ENCODE peak calls at places on chromosomes 3 and 15, in seven cellular contexts. Q is endodermal cell, R is PC-9, P is adrenal gland, I is astrocyte of the spinal cord, E is B cell, J is MCF 10A. S is an unnamed sample.

GRCh38 chr3:50193746-50194127 is 2.3 kb downstream of the GNAT1 start:
- DNase-seq in Q (no peak), R (no peak), P (no peak), I (no peak), E (no peak), J (no peak), S (no peak)

GRCh38 chr3:175489406-175489805 is 630.3 kb downstream of the NAALADL2 start:
- DNase-seq in Q (no peak), R (no peak), P (no peak), I (no peak), E (no peak), J (no peak), S (no peak)

GRCh38 chr3:42655331-42655888 is 1.9 kb downstream of the ZBTB47 start:
- DNase-seq in Q (no peak), R (no peak), P (no peak), I (no peak), E (no peak), J (no peak), S (no peak)

GRCh38 chr15:31397851-31398661 is 71.4 kb downstream of the KLF13 start:
- DNase-seq in Q (peak; percentile 56), R (no peak), P (no peak), I (no peak), E (no peak), J (peak; percentile 57), S (no peak)

GRCh38 chr15:70426065-70426821 is 328.5 kb upstream of the TLE3 start:
- DNase-seq in Q (no peak), R (peak; percentile 54), P (no peak), I (peak; percentile 40), E (no peak), J (peak; percentile 59), S (no peak)

GRCh38 chr3:131067983-131068382 is 41.3 kb downstream of the NEK11 start:
- DNase-seq in Q (no peak), R (no peak), P (no peak), I (no peak), E (no peak), J (no peak), S (no peak)

GRCh38 chr3:153001428-153001827 is 160.6 kb upstream of the RAP2B start:
- DNase-seq in Q (no peak), R (no peak), P (no peak), I (no peak), E (no peak), J (no peak), S (no peak)

GRCh38 chr3:101851833-101852232 is 2.5 kb downstream of the NFKBIZ start:
- DNase-seq in Q (no peak), R (no peak), P (no peak), I (no peak), E (no peak), J (no peak), S (no peak)

DNA sequence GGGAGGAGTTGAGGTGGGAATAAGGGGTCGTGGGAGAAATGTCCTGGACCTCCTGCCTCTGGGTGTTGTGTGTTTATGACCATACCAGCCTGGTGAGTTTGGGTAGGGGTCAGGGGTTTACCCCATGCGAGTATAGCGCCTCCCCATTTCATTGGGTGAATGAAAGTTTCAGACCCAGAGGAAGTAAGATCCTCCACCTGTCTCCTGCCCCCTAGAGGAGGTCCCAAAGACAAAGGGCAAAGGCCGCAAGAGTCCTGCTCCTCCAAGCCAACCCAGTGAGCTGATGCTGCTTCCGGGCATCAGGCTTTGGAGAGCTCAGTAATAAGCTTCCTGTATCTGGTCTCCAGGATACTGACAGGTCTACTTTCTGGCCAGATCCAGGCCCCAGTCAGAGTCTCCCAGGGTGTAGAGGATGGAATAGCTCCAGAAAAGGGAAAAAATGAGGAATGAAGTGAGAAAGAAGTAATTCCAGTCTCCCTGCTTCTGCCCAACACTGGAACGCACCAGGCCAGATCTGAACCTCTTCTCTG is 6.4 kb upstream of the TBC1D21 start:
- DNase-seq in Q (peak; percentile 89), R (no peak), P (no peak), I (no peak), E (no peak), J (no peak), S (no peak)
- TF ChIP-seq CTCF in Q (peak; percentile 76), R (no peak), P (no peak), I (no peak), E (no peak), J (no peak), S (no peak)

DNA sequence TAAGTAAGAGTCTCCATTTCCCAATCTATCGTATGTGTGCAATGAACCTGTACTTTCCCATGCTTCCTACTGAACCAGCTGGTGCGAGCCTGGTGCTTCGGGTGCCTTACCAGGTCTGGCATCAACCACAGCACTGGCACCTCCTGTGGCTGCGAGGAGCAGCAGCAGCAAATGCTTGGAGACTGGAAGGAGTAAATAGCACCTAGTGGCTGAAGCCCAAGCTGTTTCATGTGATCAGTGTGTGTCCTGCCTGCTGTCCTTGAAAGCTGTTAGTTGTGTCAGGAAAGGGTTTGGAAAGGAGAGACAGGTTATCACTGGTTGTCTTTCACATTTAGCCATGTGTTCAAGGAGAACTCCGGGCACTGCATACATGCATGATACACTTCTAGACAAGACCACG is 31.8 kb downstream of the PCOLCE2 start:
- DNase-seq in Q (peak; percentile 87), R (no peak), P (peak; percentile 48), I (no peak), E (no peak), J (peak; percentile 66), S (no peak)
- TF ChIP-seq CTCF in Q (peak; percentile 79), R (no peak), P (no peak), I (no peak), E (no peak), J (peak; percentile 29), S (no peak)

GRCh38 chr3:80606073-80606472 is 838.3 kb upstream of the ROBO1 start:
- DNase-seq in Q (no peak), R (no peak), P (no peak), I (no peak), E (no peak), J (peak; percentile 1), S (no peak)
- TF ChIP-seq CTCF in Q (peak; percentile 53), R (no peak), P (no peak), I (no peak), E (no peak), J (no peak), S (no peak)

DNA sequence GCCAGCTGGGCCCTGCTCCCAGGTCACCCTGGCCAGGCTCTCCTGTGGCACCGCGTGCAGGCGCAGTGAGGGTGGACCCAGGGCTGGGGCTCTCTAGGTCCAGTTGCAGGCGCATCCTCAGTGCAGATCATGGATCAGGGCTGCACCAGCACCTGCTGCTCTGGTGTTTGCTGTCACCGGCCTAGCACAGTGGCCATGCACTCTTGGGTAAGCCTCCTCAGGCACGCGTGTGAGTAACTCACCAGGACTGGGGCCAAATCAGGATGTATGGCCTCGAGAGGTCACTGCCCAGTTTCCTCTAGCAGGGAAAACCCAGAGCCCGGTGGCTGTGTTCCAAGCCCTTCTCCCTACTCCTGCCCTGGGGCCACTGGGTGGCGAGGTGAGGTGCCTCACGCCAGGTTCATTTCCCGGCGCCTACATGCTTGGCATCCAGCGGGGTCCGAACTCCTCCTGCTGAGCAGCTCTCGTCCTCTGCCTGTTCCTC is 45.5 kb upstream of the SLC41A3 start:
- DNase-seq in Q (peak; percentile 38), R (peak; percentile 91), P (peak; percentile 89), I (no peak), E (no peak), J (peak; percentile 95), S (no peak)
- TF ChIP-seq CTCF in Q (no peak), R (peak; percentile 24), P (no peak), I (no peak), E (no peak), J (no peak), S (no peak)

GRCh38 chr15:51634591-51635198 is 12.1 kb upstream of the DMXL2 start:
- DNase-seq in Q (no peak), R (no peak), P (no peak), I (no peak), E (no peak), J (no peak), S (peak; percentile 51)
- TF ChIP-seq CTCF in Q (no peak), R (no peak), P (no peak), I (no peak), E (no peak), J (no peak), S (no peak)

DNA sequence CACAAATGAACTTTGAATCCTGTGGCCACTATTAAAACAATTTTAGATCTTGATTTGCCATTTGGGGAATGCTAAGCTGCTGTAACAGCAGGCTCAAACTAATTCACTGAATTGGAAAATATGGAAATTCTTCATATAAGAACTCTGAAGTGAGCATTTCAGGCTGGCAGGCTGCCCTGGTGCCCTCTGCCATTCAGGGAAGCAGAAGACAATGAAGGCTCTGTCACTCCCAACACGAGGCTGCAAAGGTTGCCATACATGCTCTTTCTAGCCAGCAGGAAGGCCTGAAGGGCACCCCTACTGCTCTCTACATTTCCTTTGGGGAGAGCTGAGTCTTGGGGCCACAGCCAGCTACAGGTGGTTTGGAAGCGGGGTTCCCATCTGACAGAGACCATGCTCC is 88.0 kb downstream of the GABRG3 start:
- DNase-seq in Q (no peak), R (no peak), P (no peak), I (no peak), E (no peak), J (no peak), S (no peak)
- TF ChIP-seq CTCF in Q (no peak), R (no peak), P (no peak), I (no peak), E (no peak), J (no peak), S (no peak)

GRCh38 chr3:8603115-8603710 is 41.4 kb downstream of the SSUH2 start:
- DNase-seq in Q (no peak), R (no peak), P (no peak), I (no peak), E (no peak), J (peak; percentile 90), S (no peak)
- TF ChIP-seq CTCF in Q (no peak), R (no peak), P (no peak), I (no peak), E (no peak), J (no peak), S (no peak)

GRCh38 chr3:38840987-38841386 is 25.0 kb upstream of the SCN10A start:
- DNase-seq in Q (no peak), R (no peak), P (no peak), I (no peak), E (no peak), J (no peak), S (no peak)

GRCh38 chr3:38842266-38842965 is 26.4 kb upstream of the SCN10A start:
- DNase-seq in Q (no peak), R (no peak), P (no peak), I (no peak), E (no peak), J (no peak), S (no peak)

DNA sequence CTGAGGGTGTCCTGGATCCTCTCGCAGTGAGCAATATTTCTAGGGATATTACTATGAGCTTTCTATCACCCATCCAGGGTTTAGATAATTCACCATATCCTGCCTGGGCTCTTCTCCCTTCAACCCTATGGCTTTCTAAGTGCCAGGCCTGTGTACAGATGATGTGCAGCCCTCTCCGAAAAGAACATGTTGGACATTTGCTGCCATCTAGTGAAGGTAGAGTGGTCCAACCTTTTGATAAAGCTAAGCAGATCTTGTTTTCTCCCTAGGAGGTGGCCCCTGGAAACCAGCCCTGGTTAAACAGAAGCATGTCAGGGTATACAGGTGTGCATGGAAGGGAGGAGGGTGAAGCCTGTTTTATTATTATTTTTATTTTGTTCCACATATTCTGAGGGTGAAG is 27.9 kb upstream of the SCN10A start:
- DNase-seq in Q (no peak), R (no peak), P (no peak), I (peak; percentile 68), E (no peak), J (peak; percentile 55), S (no peak)
- TF ChIP-seq CTCF in Q (peak; percentile 58), R (no peak), P (no peak), I (peak; percentile 57), E (no peak), J (peak; percentile 53), S (peak; percentile 8)